ENCODE peak calls at places on chromosomes 3 and 15, in six cellular contexts. One of them, this sample, is unnamed.
A peak's percentile ranks its signal among the peaks of the same experiment; 100 is the strongest.

GRCh38 chr15:41521614-41522013 is 8.0 kb upstream of the LTK start:
- DNase-seq in neural progenitor cell: no peak
- DNase-seq in left ventricle myocardium inferior: no peak
- DNase-seq in foreskin fibroblast: no peak
- DNase-seq in adipocyte: no peak
- DNase-seq in kidney: no peak
- DNase-seq in this sample: no peak

GRCh38 chr3:468172-468571 is 271.6 kb downstream of the CHL1 start:
- DNase-seq in neural progenitor cell: peak; percentile 33
- DNase-seq in adipocyte: no peak
- DNase-seq in kidney: no peak
- DNase-seq in foreskin fibroblast: no peak
- DNase-seq in left ventricle myocardium inferior: no peak
- DNase-seq in this sample: no peak

GRCh38 chr3:152910211-152910610 is 75.3 kb downstream of the P2RY1 start:
- DNase-seq in neural progenitor cell: peak; percentile 29
- DNase-seq in adipocyte: no peak
- DNase-seq in kidney: no peak
- DNase-seq in foreskin fibroblast: peak; percentile 3
- DNase-seq in left ventricle myocardium inferior: no peak
- DNase-seq in this sample: no peak

GRCh38 chr3:126848991-126849390 is 133.9 kb upstream of the PLXNA1 start:
- DNase-seq in left ventricle myocardium inferior: no peak
- DNase-seq in foreskin fibroblast: no peak
- DNase-seq in neural progenitor cell: no peak
- DNase-seq in adipocyte: no peak
- DNase-seq in kidney: no peak
- DNase-seq in this sample: no peak

GRCh38 chr3:192229866-192230265 is 497.5 kb downstream of the FGF12 start:
- DNase-seq in adipocyte: no peak
- DNase-seq in neural progenitor cell: no peak
- DNase-seq in foreskin fibroblast: no peak
- DNase-seq in left ventricle myocardium inferior: no peak
- DNase-seq in kidney: no peak
- DNase-seq in this sample: no peak

GRCh38 chr3:50612234-50612972 is 829 bp upstream of the CISH start:
- DNase-seq in left ventricle myocardium inferior: no peak
- DNase-seq in neural progenitor cell: no peak
- DNase-seq in foreskin fibroblast: no peak
- DNase-seq in adipocyte: no peak
- DNase-seq in kidney: no peak
- DNase-seq in this sample: no peak

GRCh38 chr15:63094495-63094931 is 27.1 kb upstream of the LACTB start:
- DNase-seq in adipocyte: peak; percentile 65
- DNase-seq in left ventricle myocardium inferior: no peak
- DNase-seq in neural progenitor cell: no peak
- DNase-seq in kidney: no peak
- DNase-seq in foreskin fibroblast: peak; percentile 67
- DNase-seq in this sample: peak; percentile 85

GRCh38 chr3:69770219-69770618 is 31.0 kb downstream of the MITF start:
- DNase-seq in left ventricle myocardium inferior: no peak
- DNase-seq in foreskin fibroblast: peak; percentile 35
- DNase-seq in neural progenitor cell: no peak
- DNase-seq in adipocyte: no peak
- DNase-seq in kidney: no peak
- DNase-seq in this sample: no peak

GRCh38 chr3:177257625-177258024 is 60.3 kb upstream of the TBL1XR1 start:
- DNase-seq in kidney: no peak
- DNase-seq in adipocyte: no peak
- DNase-seq in neural progenitor cell: no peak
- DNase-seq in left ventricle myocardium inferior: no peak
- DNase-seq in foreskin fibroblast: no peak
- DNase-seq in this sample: no peak

GRCh38 chr15:92693922-92694331 is 38.4 kb upstream of the FAM174B start:
- DNase-seq in left ventricle myocardium inferior: no peak
- DNase-seq in neural progenitor cell: peak; percentile 75
- DNase-seq in foreskin fibroblast: no peak
- DNase-seq in kidney: no peak
- DNase-seq in adipocyte: peak; percentile 24
- DNase-seq in this sample: peak; percentile 9

GRCh38 chr3:171772427-171773056 is 37.7 kb downstream of the PLD1 start:
- DNase-seq in foreskin fibroblast: peak; percentile 81
- DNase-seq in neural progenitor cell: peak; percentile 73
- DNase-seq in kidney: no peak
- DNase-seq in left ventricle myocardium inferior: no peak
- DNase-seq in adipocyte: peak; percentile 89
- DNase-seq in this sample: peak; percentile 62

GRCh38 chr15:42343596-42344232 is 15.6 kb upstream of the CAPN3 start:
- DNase-seq in foreskin fibroblast: no peak
- DNase-seq in adipocyte: no peak
- DNase-seq in kidney: no peak
- DNase-seq in neural progenitor cell: no peak
- DNase-seq in left ventricle myocardium inferior: no peak
- DNase-seq in this sample: no peak

GRCh38 chr15:100346866-100347512 is 5.2 kb upstream of the ADAMTS17 start:
- DNase-seq in left ventricle myocardium inferior: no peak
- DNase-seq in kidney: no peak
- DNase-seq in neural progenitor cell: no peak
- DNase-seq in foreskin fibroblast: no peak
- DNase-seq in adipocyte: no peak
- DNase-seq in this sample: no peak

GRCh38 chr15:100350434-100351226 is 8.9 kb upstream of the ADAMTS17 start:
- DNase-seq in kidney: no peak
- DNase-seq in foreskin fibroblast: peak; percentile 79
- DNase-seq in left ventricle myocardium inferior: no peak
- DNase-seq in neural progenitor cell: no peak
- DNase-seq in adipocyte: peak; percentile 59
- DNase-seq in this sample: peak; percentile 58

GRCh38 chr15:100349696-100350433 is 8.1 kb upstream of the ADAMTS17 start:
- DNase-seq in foreskin fibroblast: peak; percentile 87
- DNase-seq in neural progenitor cell: peak; percentile 89
- DNase-seq in adipocyte: peak; percentile 76
- DNase-seq in left ventricle myocardium inferior: peak; percentile 93
- DNase-seq in kidney: peak; percentile 96
- DNase-seq in this sample: peak; percentile 74

GRCh38 chr15:100348578-100348977 is 6.8 kb upstream of the ADAMTS17 start:
- DNase-seq in adipocyte: no peak
- DNase-seq in neural progenitor cell: no peak
- DNase-seq in foreskin fibroblast: no peak
- DNase-seq in kidney: no peak
- DNase-seq in left ventricle myocardium inferior: no peak
- DNase-seq in this sample: no peak

GRCh38 chr15:100349321-100349695 is 7.5 kb upstream of the ADAMTS17 start:
- DNase-seq in neural progenitor cell: no peak
- DNase-seq in left ventricle myocardium inferior: no peak
- DNase-seq in kidney: no peak
- DNase-seq in foreskin fibroblast: no peak
- DNase-seq in adipocyte: no peak
- DNase-seq in this sample: no peak
- H3K4me3 ChIP-seq in neural progenitor cell: peak overlapping the region; percentile 73
- H3K4me3 ChIP-seq in left ventricle myocardium inferior: peak overlapping the region; percentile 87
- H3K4me3 ChIP-seq in kidney: peak overlapping the region; percentile 90
- H3K4me3 ChIP-seq in foreskin fibroblast: peak overlapping the region; percentile 61
- H3K4me3 ChIP-seq in adipocyte: peak overlapping the region; percentile 94
- H3K4me3 ChIP-seq in this sample: peak overlapping the region; percentile 70

GRCh38 chr3:140816804-140817203 is 124.8 kb upstream of the SLC25A36 start:
- DNase-seq in kidney: no peak
- DNase-seq in neural progenitor cell: no peak
- DNase-seq in foreskin fibroblast: no peak
- DNase-seq in adipocyte: no peak
- DNase-seq in left ventricle myocardium inferior: no peak
- DNase-seq in this sample: no peak

GRCh38 chr3:140821493-140821892 is 120.1 kb upstream of the SLC25A36 start:
- DNase-seq in foreskin fibroblast: no peak
- DNase-seq in neural progenitor cell: no peak
- DNase-seq in left ventricle myocardium inferior: no peak
- DNase-seq in adipocyte: no peak
- DNase-seq in kidney: no peak
- DNase-seq in this sample: no peak

GRCh38 chr3:140816372-140816771 is 125.3 kb upstream of the SLC25A36 start:
- DNase-seq in left ventricle myocardium inferior: no peak
- DNase-seq in kidney: no peak
- DNase-seq in foreskin fibroblast: no peak
- DNase-seq in neural progenitor cell: no peak
- DNase-seq in adipocyte: no peak
- DNase-seq in this sample: no peak
- H3K4me3 ChIP-seq in left ventricle myocardium inferior: no peak overlapping the region
- H3K4me3 ChIP-seq in kidney: no peak overlapping the region
- H3K4me3 ChIP-seq in foreskin fibroblast: no peak overlapping the region
- H3K4me3 ChIP-seq in neural progenitor cell: no peak overlapping the region
- H3K4me3 ChIP-seq in adipocyte: no peak overlapping the region
- H3K4me3 ChIP-seq in this sample: no peak overlapping the region

GRCh38 chr3:55482496-55483195 is 4.5 kb downstream of the WNT5A start:
- DNase-seq in neural progenitor cell: peak; percentile 60
- DNase-seq in left ventricle myocardium inferior: no peak
- DNase-seq in adipocyte: peak; percentile 84
- DNase-seq in foreskin fibroblast: peak; percentile 92
- DNase-seq in kidney: peak; percentile 74
- DNase-seq in this sample: peak; percentile 64

GRCh38 chr3:55483196-55484095 is 3.7 kb downstream of the WNT5A start:
- DNase-seq in adipocyte: peak; percentile 54
- DNase-seq in kidney: peak; percentile 65
- DNase-seq in neural progenitor cell: peak; percentile 63
- DNase-seq in left ventricle myocardium inferior: no peak
- DNase-seq in foreskin fibroblast: peak; percentile 71
- DNase-seq in this sample: no peak

GRCh38 chr3:55481067-55481917 is 5.8 kb downstream of the WNT5A start:
- DNase-seq in foreskin fibroblast: peak; percentile 94
- DNase-seq in adipocyte: peak; percentile 90
- DNase-seq in left ventricle myocardium inferior: peak; percentile 15
- DNase-seq in kidney: peak; percentile 78
- DNase-seq in neural progenitor cell: peak; percentile 63
- DNase-seq in this sample: peak; percentile 94

GRCh38 chr3:55484191-55484644 is 2.9 kb downstream of the WNT5A start:
- DNase-seq in foreskin fibroblast: peak; percentile 66
- DNase-seq in neural progenitor cell: peak; percentile 56
- DNase-seq in adipocyte: peak; percentile 73
- DNase-seq in kidney: peak; percentile 66
- DNase-seq in left ventricle myocardium inferior: peak; percentile 12
- DNase-seq in this sample: no peak

GRCh38 chr3:55481918-55482495 is 5.1 kb downstream of the WNT5A start:
- DNase-seq in adipocyte: peak; percentile 66
- DNase-seq in foreskin fibroblast: peak; percentile 82
- DNase-seq in left ventricle myocardium inferior: no peak
- DNase-seq in neural progenitor cell: peak; percentile 46
- DNase-seq in kidney: peak; percentile 75
- DNase-seq in this sample: peak; percentile 78
- H3K4me3 ChIP-seq in adipocyte: peak overlapping the region; percentile 73
- H3K4me3 ChIP-seq in foreskin fibroblast: peak overlapping the region; percentile 86
- H3K4me3 ChIP-seq in left ventricle myocardium inferior: peak overlapping the region; percentile 63
- H3K4me3 ChIP-seq in neural progenitor cell: peak overlapping the region; percentile 74
- H3K4me3 ChIP-seq in kidney: no peak overlapping the region
- H3K4me3 ChIP-seq in this sample: peak overlapping the region; percentile 98

DNA sequence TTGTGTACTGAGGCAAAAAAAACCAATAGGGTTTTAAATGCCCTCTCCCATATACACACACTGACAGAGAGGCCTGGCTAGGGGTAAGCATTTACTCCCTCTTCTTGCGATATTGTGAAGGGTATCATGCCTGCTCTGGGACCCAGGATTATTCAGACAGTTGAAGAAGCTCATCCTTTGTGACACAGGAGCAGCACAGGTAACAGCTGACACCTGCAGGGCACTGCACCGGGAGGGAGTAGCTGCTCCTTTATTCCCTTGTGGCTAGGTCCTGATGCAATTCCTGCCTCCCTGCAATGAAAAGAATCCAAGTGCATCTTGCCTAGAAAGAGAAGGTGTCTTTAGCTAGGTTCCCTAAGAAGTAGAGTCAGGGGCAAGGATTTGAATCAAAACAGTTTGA is 23.4 kb downstream of the POMGNT2 start:
- DNase-seq in left ventricle myocardium inferior: no peak
- DNase-seq in neural progenitor cell: no peak
- DNase-seq in adipocyte: no peak
- DNase-seq in kidney: no peak
- DNase-seq in foreskin fibroblast: no peak
- DNase-seq in this sample: no peak
- H3K4me3 ChIP-seq in left ventricle myocardium inferior: no peak overlapping the region
- H3K4me3 ChIP-seq in neural progenitor cell: no peak overlapping the region
- H3K4me3 ChIP-seq in adipocyte: no peak overlapping the region
- H3K4me3 ChIP-seq in kidney: no peak overlapping the region
- H3K4me3 ChIP-seq in foreskin fibroblast: no peak overlapping the region
- H3K4me3 ChIP-seq in this sample: no peak overlapping the region

GRCh38 chr15:38458646-38459045 is 4.7 kb downstream of the FAM98B start:
- DNase-seq in adipocyte: no peak
- DNase-seq in foreskin fibroblast: no peak
- DNase-seq in kidney: no peak
- DNase-seq in neural progenitor cell: no peak
- DNase-seq in left ventricle myocardium inferior: no peak
- DNase-seq in this sample: no peak

GRCh38 chr15:38459480-38459879 is 5.6 kb downstream of the FAM98B start:
- DNase-seq in foreskin fibroblast: no peak
- DNase-seq in left ventricle myocardium inferior: no peak
- DNase-seq in adipocyte: no peak
- DNase-seq in kidney: no peak
- DNase-seq in neural progenitor cell: no peak
- DNase-seq in this sample: no peak

GRCh38 chr15:38453971-38454686 is at the start of gene FAM98B:
- DNase-seq in kidney: peak; percentile 95
- DNase-seq in left ventricle myocardium inferior: peak; percentile 89
- DNase-seq in neural progenitor cell: peak; percentile 86
- DNase-seq in adipocyte: peak; percentile 95
- DNase-seq in foreskin fibroblast: peak; percentile 95
- DNase-seq in this sample: peak; percentile 86

GRCh38 chr15:38454687-38455071 is 752 bp downstream of the FAM98B start:
- DNase-seq in kidney: no peak
- DNase-seq in neural progenitor cell: peak; percentile 32
- DNase-seq in foreskin fibroblast: no peak
- DNase-seq in adipocyte: peak; percentile 59
- DNase-seq in left ventricle myocardium inferior: no peak
- DNase-seq in this sample: no peak

DNA sequence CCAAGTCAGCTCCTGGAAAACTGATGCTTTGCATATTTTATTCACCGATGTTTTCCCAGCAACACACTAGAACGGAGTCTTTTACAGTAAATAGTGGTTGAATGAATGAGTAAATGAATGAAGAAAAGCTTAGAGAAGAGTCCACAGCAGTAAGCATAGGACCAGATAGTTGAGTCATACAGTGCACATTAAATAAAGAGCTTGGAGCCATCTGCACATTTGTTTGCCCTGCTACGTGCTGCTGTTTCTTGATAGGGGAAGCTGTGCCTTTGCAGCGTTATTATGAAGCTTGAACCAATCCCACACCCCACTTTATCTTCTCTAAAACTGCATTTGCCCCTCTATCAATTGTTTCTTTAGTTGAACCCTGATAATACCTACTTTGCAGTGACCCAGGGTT is 1.2 kb downstream of the FAM98B start:
- DNase-seq in left ventricle myocardium inferior: no peak
- DNase-seq in adipocyte: peak; percentile 27
- DNase-seq in foreskin fibroblast: peak; percentile 35
- DNase-seq in kidney: no peak
- DNase-seq in neural progenitor cell: no peak
- DNase-seq in this sample: no peak
- H3K4me3 ChIP-seq in left ventricle myocardium inferior: peak overlapping the region; percentile 75
- H3K4me3 ChIP-seq in adipocyte: peak overlapping the region; percentile 89
- H3K4me3 ChIP-seq in foreskin fibroblast: peak overlapping the region; percentile 95
- H3K4me3 ChIP-seq in kidney: peak overlapping the region; percentile 88
- H3K4me3 ChIP-seq in neural progenitor cell: peak overlapping the region; percentile 79
- H3K4me3 ChIP-seq in this sample: peak overlapping the region; percentile 99